ENCODE peak calls at places on chromosomes 12 and 14, in five cellular contexts. One of them, this sample, is unnamed.

GRCh38 chr12:111409403-111410228 is 3.9 kb downstream of the SH2B3 start:
- DNase-seq in EL: peak; percentile 96
- DNase-seq in LNCaP clone FGC: no peak
- DNase-seq in AG09319: no peak
- DNase-seq in heart right ventricle: peak; percentile 86
- DNase-seq in this sample: peak; percentile 36

GRCh38 chr12:14952295-14952995 is 9.0 kb downstream of the ARHGDIB start:
- DNase-seq in AG09319: peak; percentile 64
- DNase-seq in heart right ventricle: peak; percentile 58
- DNase-seq in EL: peak; percentile 84
- DNase-seq in LNCaP clone FGC: no peak
- DNase-seq in this sample: peak; percentile 97

GRCh38 chr12:80692114-80692513 is 15.3 kb upstream of the MYF6 start:
- DNase-seq in AG09319: no peak
- DNase-seq in EL: no peak
- DNase-seq in LNCaP clone FGC: no peak
- DNase-seq in heart right ventricle: no peak
- DNase-seq in this sample: no peak

GRCh38 chr14:37709419-37710195 is 114.2 kb downstream of the TTC6 start:
- DNase-seq in LNCaP clone FGC: no peak
- DNase-seq in heart right ventricle: no peak
- DNase-seq in AG09319: no peak
- DNase-seq in EL: peak; percentile 13
- DNase-seq in this sample: peak; percentile 30

GRCh38 chr14:70052990-70053389 is 135.8 kb downstream of the SLC8A3 start:
- DNase-seq in LNCaP clone FGC: peak; percentile 13
- DNase-seq in EL: peak; percentile 7
- DNase-seq in heart right ventricle: no peak
- DNase-seq in AG09319: no peak
- DNase-seq in this sample: peak; percentile 21

GRCh38 chr12:93387780-93388179 is 10.1 kb downstream of the NUDT4 start:
- DNase-seq in AG09319: no peak
- DNase-seq in LNCaP clone FGC: no peak
- DNase-seq in heart right ventricle: no peak
- DNase-seq in EL: peak; percentile 65
- DNase-seq in this sample: peak; percentile 65

GRCh38 chr12:67477682-67478265 is 170.8 kb upstream of the DYRK2 start:
- DNase-seq in EL: peak; percentile 7
- DNase-seq in LNCaP clone FGC: no peak
- DNase-seq in heart right ventricle: no peak
- DNase-seq in AG09319: no peak
- DNase-seq in this sample: no peak

GRCh38 chr14:28653521-28653920 is 113.1 kb upstream of the FOXG1 start:
- DNase-seq in heart right ventricle: no peak
- DNase-seq in LNCaP clone FGC: no peak
- DNase-seq in EL: no peak
- DNase-seq in AG09319: no peak
- DNase-seq in this sample: no peak

GRCh38 chr12:54294152-54294913 is 6.5 kb downstream of the NFE2 start:
- DNase-seq in LNCaP clone FGC: no peak
- DNase-seq in EL: peak; percentile 39
- DNase-seq in heart right ventricle: no peak
- DNase-seq in AG09319: no peak
- DNase-seq in this sample: peak; percentile 34

GRCh38 chr14:95313246-95313645 is 6.5 kb downstream of the CLMN start:
- DNase-seq in EL: no peak
- DNase-seq in heart right ventricle: no peak
- DNase-seq in LNCaP clone FGC: no peak
- DNase-seq in AG09319: no peak
- DNase-seq in this sample: no peak

GRCh38 chr14:105448706-105449111 is 25.9 kb upstream of the CRIP2 start:
- DNase-seq in LNCaP clone FGC: no peak
- DNase-seq in AG09319: no peak
- DNase-seq in heart right ventricle: peak; percentile 79
- DNase-seq in EL: peak; percentile 38
- DNase-seq in this sample: peak; percentile 60

GRCh38 chr12:3453947-3454675 is 36.9 kb upstream of the PRMT8 start:
- DNase-seq in heart right ventricle: no peak
- DNase-seq in LNCaP clone FGC: no peak
- DNase-seq in AG09319: no peak
- DNase-seq in EL: peak; percentile 92
- DNase-seq in this sample: peak; percentile 94

GRCh38 chr14:54867011-54867410 is 35.6 kb downstream of the GCH1 start:
- DNase-seq in LNCaP clone FGC: no peak
- DNase-seq in AG09319: no peak
- DNase-seq in EL: peak; percentile 12
- DNase-seq in heart right ventricle: no peak
- DNase-seq in this sample: no peak

GRCh38 chr14:91374287-91374880 is 43.2 kb downstream of the CCDC88C start:
- DNase-seq in EL: no peak
- DNase-seq in AG09319: no peak
- DNase-seq in heart right ventricle: no peak
- DNase-seq in LNCaP clone FGC: no peak
- DNase-seq in this sample: no peak

GRCh38 chr14:33679025-33679424 is 271.8 kb downstream of the EGLN3 start:
- DNase-seq in EL: no peak
- DNase-seq in AG09319: no peak
- DNase-seq in heart right ventricle: no peak
- DNase-seq in LNCaP clone FGC: no peak
- DNase-seq in this sample: no peak

GRCh38 chr12:1662761-1663439 is 28.0 kb upstream of the ADIPOR2 start:
- DNase-seq in LNCaP clone FGC: no peak
- DNase-seq in AG09319: no peak
- DNase-seq in EL: no peak
- DNase-seq in heart right ventricle: peak; percentile 32
- DNase-seq in this sample: peak; percentile 43

GRCh38 chr14:22428681-22429315 is 160.2 kb downstream of the DAD1 start:
- DNase-seq in AG09319: no peak
- DNase-seq in heart right ventricle: no peak
- DNase-seq in EL: no peak
- DNase-seq in LNCaP clone FGC: no peak
- DNase-seq in this sample: peak; percentile 17

GRCh38 chr14:104639889-104640548 is 35.4 kb upstream of the TMEM179 start:
- DNase-seq in LNCaP clone FGC: no peak
- DNase-seq in AG09319: peak; percentile 7
- DNase-seq in EL: peak; percentile 53
- DNase-seq in heart right ventricle: peak; percentile 48
- DNase-seq in this sample: peak; percentile 63

GRCh38 chr12:47840571-47840970 is 20.9 kb upstream of the HDAC7 start:
- DNase-seq in heart right ventricle: no peak
- DNase-seq in LNCaP clone FGC: no peak
- DNase-seq in EL: no peak
- DNase-seq in AG09319: no peak
- DNase-seq in this sample: no peak

GRCh38 chr14:71532349-71532748 is 399.9 kb upstream of the RGS6 start:
- DNase-seq in AG09319: no peak
- DNase-seq in heart right ventricle: no peak
- DNase-seq in LNCaP clone FGC: no peak
- DNase-seq in EL: no peak
- DNase-seq in this sample: no peak

GRCh38 chr14:71247106-71247505 is 339.8 kb downstream of the PCNX1 start:
- DNase-seq in AG09319: no peak
- DNase-seq in LNCaP clone FGC: no peak
- DNase-seq in EL: no peak
- DNase-seq in heart right ventricle: no peak
- DNase-seq in this sample: no peak

GRCh38 chr12:49400304-49400703 is 33.0 kb downstream of the SPATS2 start:
- DNase-seq in heart right ventricle: no peak
- DNase-seq in LNCaP clone FGC: no peak
- DNase-seq in AG09319: no peak
- DNase-seq in EL: no peak
- DNase-seq in this sample: no peak

GRCh38 chr12:58602179-58602578 is 318.1 kb downstream of the LRIG3 start:
- DNase-seq in AG09319: no peak
- DNase-seq in heart right ventricle: no peak
- DNase-seq in LNCaP clone FGC: no peak
- DNase-seq in EL: no peak
- DNase-seq in this sample: no peak

This sample was measured in kidney tubule cell.